ENCODE peak calls at places on chromosome 5, in nine cellular contexts. N, F, S, U, Z, G, O, A and X are unnamed samples.

GRCh38 chr5:32854473-32854872 is 143.4 kb downstream of the NPR3 start:
- DNase-seq in Z (no peak), N (no peak), U (no peak), A (no peak), S (no peak), O (no peak), G (no peak), F (no peak), X (no peak)

GRCh38 chr5:177434437-177434836 is 8.0 kb downstream of the GRK6 start:
- DNase-seq in Z (no peak), A (no peak), O (no peak), U (no peak), N (no peak), S (no peak), F (no peak), G (no peak), X (no peak)

GRCh38 chr5:154901276-154901675 is 36.7 kb downstream of the GEMIN5 start:
- DNase-seq in U (no peak), A (no peak), O (no peak), S (no peak), N (no peak), F (no peak), Z (no peak), G (no peak), X (no peak)

GRCh38 chr5:124742983-124743533 is 3.4 kb downstream of the ZNF608 start:
- DNase-seq in O (peak), G (no peak), N (no peak), S (no peak), Z (peak), U (peak), A (peak), F (peak), X (no peak)

GRCh38 chr5:179337227-179338122 is 7.8 kb downstream of the ADAMTS2 start:
- DNase-seq in N (no peak), U (no peak), S (no peak), G (no peak), F (no peak), O (no peak), A (no peak), Z (no peak), X (peak)

GRCh38 chr5:122163151-122164069 is 34.1 kb downstream of the ZNF474 start:
- DNase-seq in O (no peak), A (no peak), G (no peak), U (no peak), N (no peak), Z (no peak), S (no peak), F (no peak), X (no peak)

GRCh38 chr5:96752341-96753016 is 55.3 kb downstream of the ERAP1 start:
- DNase-seq in Z (no peak), N (no peak), A (no peak), O (no peak), F (peak), S (no peak), G (no peak), U (peak), X (no peak)

GRCh38 chr5:78112931-78113330 is 181.6 kb downstream of the AP3B1 start:
- DNase-seq in Z (no peak), S (no peak), U (no peak), N (no peak), G (no peak), O (no peak), A (no peak), F (no peak), X (no peak)

GRCh38 chr5:68149189-68149588 is 66.4 kb upstream of the PIK3R1 start:
- DNase-seq in F (no peak), U (no peak), N (no peak), S (no peak), A (no peak), G (no peak), Z (no peak), O (no peak), X (no peak)

GRCh38 chr5:16791036-16791705 is 144.9 kb downstream of the MYO10 start:
- DNase-seq in U (peak), S (peak), A (no peak), O (no peak), N (no peak), F (peak), Z (no peak), G (no peak), X (no peak)

GRCh38 chr5:179607449-179607931 is 16.0 kb downstream of the HNRNPH1 start:
- DNase-seq in F (no peak), A (no peak), Z (no peak), S (no peak), O (peak), G (no peak), U (no peak), N (no peak), X (peak)

GRCh38 chr5:159768243-159768642 is 148.0 kb upstream of the ADRA1B start:
- DNase-seq in O (no peak), A (no peak), F (no peak), S (no peak), N (no peak), U (no peak), Z (no peak), G (no peak), X (no peak)

DNA sequence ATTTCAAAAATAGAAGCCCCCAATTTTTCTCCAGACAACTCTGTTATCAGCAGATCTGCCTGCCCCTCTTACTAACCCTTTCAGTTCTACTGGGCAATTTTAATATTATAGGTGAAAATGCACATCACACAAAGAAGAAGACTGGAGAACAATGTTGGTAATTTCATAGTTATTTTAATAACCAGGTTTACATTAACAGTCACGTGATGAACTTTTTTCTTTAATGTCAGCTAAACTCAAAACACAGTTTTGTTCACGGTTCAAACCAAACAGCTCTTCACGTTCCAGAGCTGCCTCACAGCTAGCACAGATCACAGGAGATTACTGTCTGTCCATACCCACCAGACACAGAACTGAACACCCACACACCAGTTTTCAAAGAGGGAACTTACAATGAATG is 119.2 kb downstream of the DPYSL3 start:
- DNase-seq in Z (no peak), S (no peak), G (no peak), N (no peak), U (no peak), A (no peak), F (no peak), O (no peak), X (no peak)
- TF ChIP-seq POLR2AphosphoS5 in Z (no peak), S (no peak), G (no peak), N (no peak), U (no peak), A (no peak), F (no peak), O (no peak), X (no peak)

GRCh38 chr5:93579561-93580386 is 1.2 kb downstream of the NR2F1-AS1 start:
- DNase-seq in N (no peak), O (peak), F (no peak), U (no peak), G (no peak), S (no peak), A (no peak), Z (no peak), X (peak)
- TF ChIP-seq POLR2A in N (no peak), O (no peak), F (no peak), U (no peak), G (no peak), S (no peak), A (no peak), Z (no peak), X (no peak)

GRCh38 chr5:149932445-149933350 is 11.9 kb downstream of the PDE6A start:
- DNase-seq in O (no peak), S (no peak), F (peak), Z (no peak), G (no peak), U (no peak), N (peak), A (no peak), X (peak)
- TF ChIP-seq POLR2AphosphoS5 in O (no peak), S (no peak), F (no peak), Z (no peak), G (no peak), U (no peak), N (no peak), A (no peak), X (peak)

GRCh38 chr5:132268698-132269551 is 11.4 kb downstream of the PDLIM4 start:
- DNase-seq in Z (no peak), U (no peak), G (no peak), S (no peak), N (no peak), O (no peak), A (no peak), F (no peak), X (peak)
- TF ChIP-seq POLR2A in Z (no peak), U (no peak), G (no peak), S (no peak), N (no peak), O (no peak), A (no peak), F (no peak), X (no peak)

GRCh38 chr5:72246239-72246580 is 73.8 kb downstream of the MRPS27 start:
- DNase-seq in U (peak), O (no peak), F (no peak), A (no peak), Z (no peak), S (no peak), G (no peak), N (no peak), X (no peak)
- TF ChIP-seq POLR2AphosphoS5 in U (no peak), O (peak), F (no peak), A (no peak), Z (no peak), S (no peak), G (no peak), N (no peak), X (no peak)

GRCh38 chr5:76427481-76428140 is 24.5 kb downstream of the IQGAP2 start:
- DNase-seq in S (no peak), U (no peak), G (no peak), O (no peak), N (no peak), Z (no peak), A (no peak), F (no peak), X (no peak)

GRCh38 chr5:76425940-76426339 is 22.9 kb downstream of the IQGAP2 start:
- DNase-seq in Z (no peak), U (no peak), G (no peak), O (no peak), F (no peak), N (no peak), S (no peak), A (no peak), X (no peak)

GRCh38 chr5:76422175-76422574 is 19.1 kb downstream of the IQGAP2 start:
- DNase-seq in F (no peak), U (no peak), G (no peak), N (no peak), S (no peak), Z (no peak), A (no peak), O (no peak), X (no peak)

GRCh38 chr5:76422742-76423141 is 19.7 kb downstream of the IQGAP2 start:
- DNase-seq in F (no peak), G (no peak), A (no peak), O (no peak), S (no peak), Z (no peak), N (no peak), U (no peak), X (no peak)

DNA sequence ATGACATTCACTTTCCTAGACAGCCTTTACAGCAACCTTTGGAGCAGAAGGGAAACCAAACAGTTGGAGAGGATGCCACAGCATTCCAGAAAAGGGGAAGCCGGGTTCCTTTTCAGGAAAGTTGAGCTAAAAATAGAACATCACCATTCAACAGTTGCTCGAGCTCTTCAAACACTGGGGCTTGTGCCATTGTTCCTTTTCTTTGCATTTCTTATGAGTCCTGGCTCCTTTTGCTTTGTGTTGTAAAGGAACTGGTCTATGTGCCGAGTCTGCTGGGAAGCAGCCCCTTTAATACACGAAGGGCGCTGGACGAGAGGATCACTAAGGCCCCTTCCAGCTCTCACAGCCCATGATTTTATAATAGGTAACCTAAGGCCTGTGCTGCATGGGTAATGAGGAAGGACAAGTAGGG is 23.3 kb downstream of the IQGAP2 start:
- DNase-seq in A (no peak), N (no peak), Z (no peak), U (no peak), F (no peak), S (no peak), O (no peak), G (no peak), X (no peak)
- TF ChIP-seq POLR2A in A (no peak), N (no peak), Z (no peak), U (no peak), F (no peak), S (no peak), O (no peak), G (no peak), X (no peak)

GRCh38 chr5:151659001-151659754 is 27.5 kb downstream of the SPARC start:
- DNase-seq in N (peak), U (peak), Z (peak), G (no peak), O (peak), F (peak), A (peak), S (peak), X (peak)

GRCh38 chr5:151660616-151661015 is 26.1 kb downstream of the SPARC start:
- DNase-seq in F (no peak), G (no peak), O (no peak), U (no peak), A (no peak), S (no peak), N (no peak), Z (no peak), X (no peak)

GRCh38 chr5:151661968-151662732 is 24.6 kb downstream of the SPARC start:
- DNase-seq in A (no peak), U (no peak), S (no peak), F (no peak), Z (no peak), O (no peak), N (no peak), G (no peak), X (no peak)

GRCh38 chr5:151662805-151663204 is 23.9 kb downstream of the SPARC start:
- DNase-seq in A (no peak), N (no peak), U (no peak), G (no peak), O (no peak), Z (no peak), S (no peak), F (no peak), X (no peak)

DNA sequence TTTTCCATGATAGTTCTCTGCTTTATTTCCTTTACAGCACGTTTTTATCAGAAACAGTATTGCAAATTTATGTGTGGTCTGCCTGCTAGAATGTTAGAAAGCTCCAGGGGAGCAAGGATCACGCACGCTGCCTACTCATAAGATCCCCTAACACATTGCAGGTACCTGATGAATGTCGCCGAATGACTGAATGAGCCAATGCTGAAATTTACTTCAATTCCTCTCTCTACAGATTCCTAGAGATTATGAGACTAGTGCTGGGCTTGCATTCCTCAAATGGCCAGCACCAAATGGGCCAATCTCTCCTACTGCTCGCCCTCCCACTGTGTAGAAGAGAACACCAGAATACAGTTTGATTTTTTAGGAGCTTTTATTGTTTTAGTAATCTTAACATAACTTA is 25.6 kb downstream of the SPARC start:
- DNase-seq in F (no peak), G (no peak), N (no peak), Z (no peak), S (no peak), A (no peak), O (no peak), U (no peak), X (no peak)
- TF ChIP-seq POLR2AphosphoS5 in F (no peak), G (no peak), N (no peak), Z (no peak), S (no peak), A (no peak), O (no peak), U (no peak), X (no peak)

GRCh38 chr5:43556857-43557593 is at the start of gene PAIP1:
- DNase-seq in S (peak), A (peak), Z (peak), U (peak), N (peak), F (peak), G (peak), O (peak), X (peak)
- TF ChIP-seq POLR2A in S (peak), A (peak), Z (peak), U (peak), N (no peak), F (peak), G (peak), O (no peak), X (no peak)

GRCh38 chr5:25444697-25445096 is 799.9 kb upstream of the CDH10 start:
- DNase-seq in O (no peak), S (no peak), G (no peak), N (no peak), U (no peak), F (no peak), A (no peak), Z (no peak), X (no peak)
- TF ChIP-seq POLR2AphosphoS5 in O (no peak), S (no peak), G (no peak), N (no peak), U (no peak), F (no peak), A (no peak), Z (no peak), X (no peak)